ENCODE peak calls at places on chromosomes 3 and 15, in seven cellular contexts. U is breast epithelium, G is BJ, J is body of pancreas, B is SK-N-SH, S is transverse colon, Z is Peyer's patch. F is an unnamed sample. For H3K27me3, the result is how much of the 10 kb centered on the place peaks cover.

GRCh38 chr3:128353361-128353965 is 113.2 kb downstream of the DNAJB8 start:
- DNase-seq in U (no peak), B (no peak), Z (no peak), G (no peak), J (no peak), S (no peak), F (no peak)

GRCh38 chr15:64597469-64597806 is 137.1 kb downstream of the ZNF609 start:
- DNase-seq in J (no peak), S (no peak), B (peak), U (no peak), Z (no peak), G (no peak), F (no peak)

GRCh38 chr15:33242669-33243191 is 48.2 kb upstream of the FMN1 start:
- DNase-seq in U (no peak), G (no peak), J (no peak), S (no peak), B (peak), Z (no peak), F (no peak)

GRCh38 chr3:180306691-180307090 is 270.0 kb upstream of the PEX5L start:
- DNase-seq in Z (no peak), G (no peak), B (no peak), J (peak), S (no peak), U (no peak), F (no peak)

GRCh38 chr15:29919380-29919881 is 97.2 kb upstream of the TJP1 start:
- DNase-seq in U (no peak), S (no peak), G (no peak), B (no peak), Z (no peak), J (no peak), F (no peak)

GRCh38 chr3:170418422-170419300 is at the start of gene CLDN11:
- DNase-seq in B (peak), G (no peak), J (no peak), S (no peak), Z (no peak), U (peak), F (no peak)

GRCh38 chr3:48694610-48695051 is 8.9 kb upstream of the NCKIPSD start:
- DNase-seq in B (peak), S (peak), J (peak), U (peak), G (peak), Z (no peak), F (no peak)

GRCh38 chr15:95429345-95429744 is 901.2 kb upstream of the NR2F2 start:
- DNase-seq in J (peak), G (no peak), U (no peak), B (no peak), S (no peak), Z (no peak), F (no peak)

GRCh38 chr15:52163321-52164190 is 27.6 kb downstream of the GNB5 start:
- DNase-seq in G (no peak), B (peak), U (no peak), S (no peak), Z (no peak), J (no peak), F (no peak)

GRCh38 chr3:81443948-81444347 is 317.5 kb downstream of the GBE1 start:
- DNase-seq in Z (no peak), S (no peak), J (no peak), U (no peak), B (no peak), G (no peak), F (no peak)

GRCh38 chr3:152754303-152754702 is 80.6 kb upstream of the P2RY1 start:
- DNase-seq in B (no peak), G (no peak), S (no peak), U (no peak), J (no peak), Z (no peak), F (no peak)

GRCh38 chr3:47005212-47006144 is 26.0 kb downstream of the NBEAL2 start:
- DNase-seq in Z (no peak), B (peak), J (peak), S (peak), G (no peak), U (no peak), F (no peak)

GRCh38 chr15:27486036-27486435 is 515.1 kb downstream of the GABRG3 start:
- DNase-seq in B (no peak), Z (no peak), S (no peak), G (no peak), J (no peak), U (no peak), F (no peak)

GRCh38 chr15:67033012-67033411 is 32.4 kb upstream of the SMAD3 start:
- DNase-seq in S (no peak), Z (no peak), J (no peak), B (no peak), U (no peak), G (no peak), F (no peak)

GRCh38 chr3:166223120-166223519 is 385.9 kb upstream of the BCHE start:
- DNase-seq in G (no peak), S (no peak), J (no peak), Z (no peak), U (no peak), B (no peak), F (no peak)

GRCh38 chr15:51202783-51203182 is 108.1 kb upstream of the TNFAIP8L3 start:
- DNase-seq in U (no peak), G (no peak), J (no peak), Z (no peak), B (no peak), S (no peak), F (no peak)

GRCh38 chr3:177928156-177928555 is 608.1 kb upstream of the KCNMB2 start:
- DNase-seq in S (no peak), B (no peak), G (no peak), U (no peak), J (no peak), Z (no peak), F (peak)

GRCh38 chr3:7518471-7518870 is 657.6 kb downstream of the GRM7 start:
- DNase-seq in G (no peak), Z (no peak), S (no peak), J (peak), U (no peak), B (peak), F (no peak)

GRCh38 chr3:188792788-188793187 is 379.0 kb upstream of the TPRG1 start:
- DNase-seq in G (no peak), U (no peak), J (no peak), S (no peak), Z (no peak), B (peak), F (no peak)

DNA sequence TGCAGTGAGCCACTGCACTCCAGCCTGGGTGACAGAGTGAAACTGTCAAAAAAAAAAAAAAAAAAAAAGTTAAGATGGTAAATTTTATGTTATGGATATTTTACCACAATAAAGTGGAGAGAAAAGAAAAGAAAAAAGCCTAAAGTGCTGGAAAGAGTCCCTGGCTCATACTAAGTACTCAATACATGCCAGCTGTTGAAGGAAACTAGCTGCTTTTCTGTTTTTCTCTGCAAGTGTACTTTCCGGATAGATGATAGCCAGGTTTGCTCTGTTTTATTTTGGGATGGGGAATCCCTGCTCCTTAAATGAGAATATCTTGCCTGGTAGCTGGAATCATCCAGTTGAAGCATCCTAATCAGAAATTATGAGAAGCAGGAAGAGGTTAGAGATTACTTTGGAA is 10.9 kb downstream of the EID1 start:
- DNase-seq in U (no peak), Z (no peak), S (no peak), B (no peak), G (no peak), J (no peak), F (no peak)
- H3K4me3 ChIP-seq in U (no peak), Z (no peak), S (no peak), B (no peak), G (no peak), J (no peak), F (no peak)

GRCh38 chr15:90642464-90643300 is 74.5 kb upstream of the BLM start:
- DNase-seq in S (no peak), J (no peak), G (no peak), Z (no peak), B (no peak), U (no peak), F (no peak)

GRCh38 chr15:90638963-90639362 is 78.2 kb upstream of the BLM start:
- DNase-seq in Z (no peak), G (no peak), B (no peak), U (no peak), S (no peak), J (no peak), F (no peak)

GRCh38 chr15:90641581-90642463 is 75.3 kb upstream of the BLM start:
- DNase-seq in S (no peak), G (no peak), J (no peak), U (no peak), B (no peak), Z (no peak), F (no peak)

GRCh38 chr15:90643301-90643632 is 73.9 kb upstream of the BLM start:
- DNase-seq in U (no peak), G (no peak), S (no peak), Z (no peak), J (no peak), B (no peak), F (no peak)

DNA sequence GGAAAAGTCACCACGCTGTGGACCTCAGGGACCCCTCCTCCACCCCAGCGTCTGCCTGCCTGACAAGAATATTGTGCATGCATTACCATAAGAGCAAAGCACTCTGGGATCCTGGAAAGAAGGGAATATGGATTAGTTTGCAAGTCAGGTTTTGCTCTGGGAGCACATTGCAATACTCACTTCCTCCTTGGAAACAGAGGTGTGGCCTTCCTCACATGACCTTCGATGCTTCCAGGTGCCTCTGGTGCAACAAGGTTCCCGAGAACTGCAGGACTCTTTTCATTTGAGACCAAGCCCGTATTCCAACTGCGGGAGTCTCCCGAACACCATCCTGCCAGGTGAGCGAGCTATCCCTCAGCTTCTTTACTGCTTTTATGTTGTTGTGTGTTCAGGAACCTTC is 76.3 kb upstream of the BLM start:
- DNase-seq in Z (no peak), J (no peak), B (no peak), U (no peak), S (no peak), G (no peak), F (no peak)
- TF ChIP-seq CTCF in Z (no peak), J (no peak), B (no peak), U (no peak), S (no peak), G (no peak), F (no peak)

DNA sequence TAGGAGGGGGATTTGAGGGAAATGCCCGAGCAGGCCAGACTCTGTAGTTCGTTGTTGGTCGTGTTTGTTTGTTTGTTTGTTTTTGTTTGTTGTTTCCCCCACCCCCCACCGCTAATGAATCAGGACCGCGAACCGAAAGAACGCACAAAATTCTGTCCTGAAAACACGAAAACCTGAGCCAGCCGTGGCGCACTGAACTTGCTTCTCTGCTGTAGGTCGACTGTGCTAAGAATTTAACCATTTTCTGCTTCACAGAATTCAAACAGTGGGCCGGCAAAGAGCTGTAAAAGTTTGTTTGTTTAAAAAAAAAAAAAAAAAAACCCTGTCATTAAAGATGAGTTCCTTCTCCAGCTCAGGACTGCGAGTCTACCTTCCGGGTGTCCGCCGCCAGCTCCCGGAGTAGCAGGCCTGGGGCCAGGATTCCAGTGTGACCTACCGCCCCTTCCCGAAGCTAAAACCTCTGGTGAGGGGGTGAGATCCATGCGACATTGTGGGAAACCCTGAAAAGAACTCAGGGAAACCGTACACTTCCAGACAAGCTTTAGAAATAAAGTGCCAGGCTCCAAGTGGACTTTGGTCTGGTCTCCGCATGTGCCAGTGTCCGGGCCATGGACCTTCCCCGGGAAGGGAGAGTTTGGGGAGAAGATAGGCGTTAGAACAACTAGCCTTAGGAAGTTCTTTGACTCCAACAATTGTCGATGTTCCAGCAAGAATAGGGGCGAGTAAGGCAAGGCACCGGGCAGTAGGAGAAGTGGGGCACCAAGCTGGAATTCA is 12.0 kb downstream of the ZIC4 start:
- DNase-seq in B (peak), Z (no peak), U (no peak), G (no peak), J (no peak), S (no peak), F (no peak)
- H3K27me3 ChIP-seq in B (under half), Z (under half), U (half or more), G (under half), J (half or more), S (half or more), F (under half)

DNA sequence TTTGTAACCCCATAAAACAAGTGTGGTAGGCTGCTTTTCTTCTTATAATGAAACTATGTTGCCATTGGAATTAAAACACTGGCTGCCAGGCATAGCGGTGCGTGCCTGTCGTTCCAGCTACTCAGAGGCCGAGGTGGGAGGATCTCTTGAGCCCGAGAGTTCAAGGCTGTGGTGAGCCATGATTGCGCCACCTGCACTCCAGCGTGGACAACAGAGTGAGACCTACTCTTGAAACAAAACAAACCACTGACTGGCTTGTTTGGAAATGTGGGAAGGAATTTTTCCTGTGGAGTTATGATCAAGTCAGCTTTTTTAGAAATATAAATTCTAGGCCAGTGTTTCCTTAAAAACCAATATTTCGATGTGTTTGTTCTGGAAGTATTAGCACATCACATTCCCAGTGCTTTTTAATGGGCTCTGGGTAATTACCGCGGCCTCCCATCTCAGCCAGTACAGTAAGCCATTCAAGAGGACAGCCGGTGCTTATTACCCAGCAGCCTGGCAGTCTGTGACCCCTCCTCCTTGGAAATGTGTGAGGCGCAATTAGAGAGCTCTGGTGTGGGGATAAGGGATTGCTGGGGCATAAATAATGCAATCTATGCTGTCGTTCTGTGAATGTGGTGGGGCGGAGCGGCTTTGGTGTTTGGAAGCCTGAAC is 58.3 kb upstream of the TRAK1 start:
- DNase-seq in S (peak), Z (no peak), B (peak), G (peak), J (peak), U (peak), F (no peak)
- H3K4me3 ChIP-seq in S (no peak), Z (no peak), B (no peak), G (no peak), J (no peak), U (peak), F (no peak)

F was measured in GM06990.